ENCODE peak calls at places on chromosomes 2 and 18, in six cellular contexts. P is mucosa of descending colon; C is occipital lobe; X is stimulated activated CD4-positive, alpha-beta T cell treated with anti-CD3 and anti-CD28 coated beads, Interleukin-4, amount 100 ng/mL, for 4 hours; Y is globus pallidus; M is KG1. J is an unnamed sample.
A peak's percentile ranks its signal among the peaks of the same experiment; 100 is the strongest.

GRCh38 chr2:71510196-71510807 is 56.9 kb downstream of the DYSF start:
- DNase-seq in P (no peak), C (no peak), X (peak; percentile 72), Y (peak; percentile 51), M (peak; percentile 27), J (peak; percentile 58)

GRCh38 chr18:58456625-58457024 is 172.3 kb downstream of the ALPK2 start:
- DNase-seq in P (no peak), C (no peak), X (no peak), Y (peak; percentile 14), M (no peak), J (no peak)

GRCh38 chr2:47559079-47559684 is 156.2 kb downstream of the MSH2 start:
- DNase-seq in P (no peak), C (peak; percentile 20), X (no peak), Y (no peak), M (no peak), J (no peak)

GRCh38 chr2:220053919-220054318 is 426.5 kb downstream of the SLC4A3 start:
- DNase-seq in P (no peak), C (no peak), X (no peak), Y (no peak), M (no peak), J (no peak)

GRCh38 chr2:207778298-207778882 is 8.7 kb upstream of the FZD5 start:
- DNase-seq in P (no peak), C (no peak), X (no peak), Y (no peak), M (no peak), J (no peak)

GRCh38 chr2:9071584-9072124 is 68.2 kb upstream of the MBOAT2 start:
- DNase-seq in P (no peak), C (no peak), X (no peak), Y (no peak), M (no peak), J (no peak)

GRCh38 chr18:52152036-52152435 is 188.0 kb upstream of the DCC start:
- DNase-seq in P (no peak), C (no peak), X (no peak), Y (no peak), M (no peak), J (no peak)

GRCh38 chr2:240648650-240649275 is 23.5 kb downstream of the GPR35 start:
- DNase-seq in P (no peak), C (no peak), X (no peak), Y (no peak), M (no peak), J (no peak)

GRCh38 chr2:144099746-144100438 is 420.0 kb downstream of the ZEB2 start:
- DNase-seq in P (no peak), C (no peak), X (no peak), Y (no peak), M (no peak), J (no peak)

GRCh38 chr18:53458944-53459580 is 765.4 kb downstream of the MBD2 start:
- DNase-seq in P (no peak), C (peak; percentile 18), X (no peak), Y (peak; percentile 60), M (no peak), J (no peak)

GRCh38 chr2:69163109-69163508 is 150.1 kb downstream of the ANTXR1 start:
- DNase-seq in P (no peak), C (no peak), X (no peak), Y (peak; percentile 67), M (peak; percentile 55), J (no peak)

GRCh38 chr2:26609839-26610277 is 31.3 kb downstream of the CIB4 start:
- DNase-seq in P (no peak), C (no peak), X (peak; percentile 7), Y (no peak), M (no peak), J (no peak)

GRCh38 chr18:31490838-31491237 is 7.1 kb upstream of the DSG2 start:
- DNase-seq in P (no peak), C (no peak), X (no peak), Y (no peak), M (no peak), J (no peak)

GRCh38 chr2:10493636-10494281 is 45.6 kb upstream of the ODC1 start:
- DNase-seq in P (peak; percentile 89), C (no peak), X (peak; percentile 60), Y (no peak), M (no peak), J (peak; percentile 73)

GRCh38 chr18:68459968-68460367 is 254.9 kb downstream of the TMX3 start:
- DNase-seq in P (no peak), C (no peak), X (no peak), Y (no peak), M (no peak), J (no peak)

GRCh38 chr2:9656270-9656766 is 25.5 kb upstream of the YWHAQ start:
- DNase-seq in P (no peak), C (no peak), X (peak; percentile 27), Y (no peak), M (no peak), J (peak; percentile 60)

GRCh38 chr2:19711470-19712372 is 190.1 kb downstream of the TTC32 start:
- DNase-seq in P (no peak), C (no peak), X (no peak), Y (peak; percentile 38), M (no peak), J (no peak)

GRCh38 chr2:118987886-118988285 is 45.9 kb downstream of the MARCO start:
- DNase-seq in P (no peak), C (no peak), X (no peak), Y (no peak), M (no peak), J (no peak)

GRCh38 chr2:143581989-143582719 is 452.9 kb downstream of the ARHGAP15 start:
- DNase-seq in P (no peak), C (no peak), X (no peak), Y (peak; percentile 74), M (no peak), J (no peak)

GRCh38 chr18:56221195-56222065 is 417.0 kb downstream of the TXNL1 start:
- DNase-seq in P (no peak), C (no peak), X (no peak), Y (no peak), M (no peak), J (no peak)

GRCh38 chr2:186771850-186772463 is 77.0 kb downstream of the ZSWIM2 start:
- DNase-seq in P (no peak), C (no peak), X (no peak), Y (no peak), M (no peak), J (no peak)

GRCh38 chr18:26407721-26408601 is 140.4 kb downstream of the KCTD1 start:
- DNase-seq in P (no peak), C (no peak), X (no peak), Y (no peak), M (no peak), J (no peak)

GRCh38 chr18:4283746-4284291 is 171.3 kb downstream of the DLGAP1 start:
- DNase-seq in P (no peak), C (no peak), X (no peak), Y (no peak), M (no peak), J (no peak)

GRCh38 chr18:77042583-77042982 is 90.0 kb downstream of the MBP start:
- DNase-seq in P (no peak), C (peak; percentile 60), X (no peak), Y (peak; percentile 93), M (no peak), J (no peak)

GRCh38 chr2:68031546-68032160 is 31.2 kb downstream of the C1D start:
- DNase-seq in P (no peak), C (no peak), X (no peak), Y (peak; percentile 64), M (peak; percentile 14), J (no peak)

GRCh38 chr2:70123051-70123828 is 36.0 kb downstream of the PCBP1 start:
- DNase-seq in P (no peak), C (no peak), X (no peak), Y (no peak), M (no peak), J (no peak)

GRCh38 chr2:223897669-223898314 is 47.3 kb downstream of the WDFY1 start:
- DNase-seq in P (no peak), C (no peak), X (no peak), Y (no peak), M (no peak), J (no peak)

GRCh38 chr2:187138240-187138639 is 289.3 kb upstream of the ZSWIM2 start:
- DNase-seq in P (no peak), C (no peak), X (no peak), Y (no peak), M (no peak), J (no peak)

GRCh38 chr2:237873382-237873781 is 14.0 kb downstream of the RAMP1 start:
- DNase-seq in P (peak; percentile 17), C (no peak), X (no peak), Y (no peak), M (no peak), J (no peak)

GRCh38 chr2:197024206-197024605 is 97.7 kb upstream of the PGAP1 start:
- DNase-seq in P (no peak), C (no peak), X (no peak), Y (no peak), M (no peak), J (no peak)

GRCh38 chr2:20439503-20439902 is 7.4 kb upstream of the RHOB start:
- DNase-seq in P (no peak), C (no peak), X (no peak), Y (peak; percentile 70), M (peak; percentile 14), J (no peak)

GRCh38 chr2:201182650-201183372 is at the start of gene CASP10:
- DNase-seq in P (no peak), C (no peak), X (no peak), Y (peak; percentile 22), M (peak; percentile 56), J (no peak)

GRCh38 chr2:234495076-234495800 is 1.6 kb downstream of the ARL4C start:
- DNase-seq in P (peak; percentile 58), C (no peak), X (no peak), Y (no peak), M (no peak), J (no peak)

GRCh38 chr18:9475643-9476580 is 599 bp downstream of the RALBP1 start:
- DNase-seq in P (no peak), C (no peak), X (peak; percentile 52), Y (peak; percentile 15), M (peak; percentile 55), J (peak; percentile 43)

GRCh38 chr2:128145651-128146050 is 54.7 kb downstream of the UGGT1 start:
- DNase-seq in P (no peak), C (no peak), X (no peak), Y (peak; percentile 7), M (no peak), J (no peak)

GRCh38 chr18:12271376-12272235 is 17.4 kb downstream of the CIDEA start:
- DNase-seq in P (peak; percentile 70), C (peak; percentile 26), X (peak; percentile 56), Y (peak; percentile 45), M (peak; percentile 66), J (no peak)

GRCh38 chr2:43184339-43184895 is 42.0 kb downstream of the ZFP36L2 start:
- DNase-seq in P (no peak), C (no peak), X (peak; percentile 32), Y (no peak), M (no peak), J (peak; percentile 48)

GRCh38 chr18:78637442-78638402 is 341.9 kb upstream of the SALL3 start:
- DNase-seq in P (no peak), C (no peak), X (no peak), Y (no peak), M (no peak), J (no peak)

J was measured in activated T-helper 9 cell treated with anti-CD3 and anti-CD28 coated beads, Interleukin-2, amount 50 U/mL, for 16 hours.